ENCODE peak calls at places on chromosomes 2 and 18, in nine cellular contexts. R, Y, U, I, T, M, C, F and B are unnamed samples.

GRCh38 chr2:219362524-219363164 is 25.1 kb downstream of the DNPEP start:
- DNase-seq in R (no peak), Y (peak), U (peak), I (peak), T (peak), M (peak), C (no peak), F (peak), B (no peak)

GRCh38 chr2:9554841-9555337 is 741 bp downstream of the ADAM17 start:
- DNase-seq in R (no peak), Y (peak), U (peak), I (peak), T (peak), M (peak), C (peak), F (peak), B (peak)

GRCh38 chr2:120599656-120600055 is 136.0 kb upstream of the GLI2 start:
- DNase-seq in R (no peak), Y (no peak), U (no peak), I (no peak), T (no peak), M (no peak), C (no peak), F (no peak), B (no peak)

GRCh38 chr2:190858817-190859216 is 21.8 kb upstream of the GLS start:
- DNase-seq in R (no peak), Y (peak), U (peak), I (no peak), T (no peak), M (peak), C (no peak), F (no peak), B (no peak)

GRCh38 chr2:195613922-195614321 is 43.1 kb upstream of the SLC39A10 start:
- DNase-seq in R (no peak), Y (peak), U (peak), I (no peak), T (peak), M (peak), C (no peak), F (peak), B (no peak)

GRCh38 chr2:59804662-59805258 is 748.7 kb downstream of the BCL11A start:
- DNase-seq in R (no peak), Y (no peak), U (no peak), I (no peak), T (no peak), M (no peak), C (no peak), F (no peak), B (no peak)

GRCh38 chr2:222709191-222709891 is 37.9 kb downstream of the MOGAT1 start:
- DNase-seq in R (peak), Y (peak), U (peak), I (peak), T (peak), M (peak), C (no peak), F (no peak), B (no peak)

GRCh38 chr18:12391487-12392136 is 14.6 kb upstream of the AFG3L2 start:
- DNase-seq in R (peak), Y (peak), U (peak), I (peak), T (peak), M (peak), C (peak), F (no peak), B (peak)

GRCh38 chr2:174176898-174177297 is 71.4 kb downstream of the OLA1 start:
- DNase-seq in R (no peak), Y (no peak), U (peak), I (no peak), T (no peak), M (peak), C (no peak), F (no peak), B (no peak)

GRCh38 chr18:44709297-44710117 is 28.8 kb downstream of the SETBP1 start:
- DNase-seq in R (no peak), Y (no peak), U (peak), I (no peak), T (no peak), M (no peak), C (no peak), F (no peak), B (no peak)

GRCh38 chr2:125086313-125087184 is 1061.5 kb downstream of the CNTNAP5 start:
- DNase-seq in R (no peak), Y (no peak), U (no peak), I (no peak), T (no peak), M (no peak), C (no peak), F (no peak), B (no peak)

GRCh38 chr2:240383871-240384700 is 51.4 kb upstream of the GPC1 start:
- DNase-seq in R (no peak), Y (no peak), U (no peak), I (no peak), T (no peak), M (no peak), C (no peak), F (no peak), B (no peak)

GRCh38 chr18:22337311-22337710 is 80.4 kb downstream of the CTAGE1 start:
- DNase-seq in R (no peak), Y (peak), U (peak), I (peak), T (no peak), M (peak), C (no peak), F (no peak), B (no peak)

GRCh38 chr18:22337878-22338277 is 79.8 kb downstream of the CTAGE1 start:
- DNase-seq in R (no peak), Y (peak), U (no peak), I (no peak), T (no peak), M (no peak), C (no peak), F (no peak), B (no peak)

GRCh38 chr18:22336406-22336805 is 81.3 kb downstream of the CTAGE1 start:
- DNase-seq in R (no peak), Y (no peak), U (no peak), I (no peak), T (no peak), M (no peak), C (no peak), F (no peak), B (no peak)

GRCh38 chr18:22332590-22332989 is 85.1 kb downstream of the CTAGE1 start:
- DNase-seq in R (peak), Y (no peak), U (no peak), I (no peak), T (peak), M (no peak), C (no peak), F (no peak), B (peak)

DNA sequence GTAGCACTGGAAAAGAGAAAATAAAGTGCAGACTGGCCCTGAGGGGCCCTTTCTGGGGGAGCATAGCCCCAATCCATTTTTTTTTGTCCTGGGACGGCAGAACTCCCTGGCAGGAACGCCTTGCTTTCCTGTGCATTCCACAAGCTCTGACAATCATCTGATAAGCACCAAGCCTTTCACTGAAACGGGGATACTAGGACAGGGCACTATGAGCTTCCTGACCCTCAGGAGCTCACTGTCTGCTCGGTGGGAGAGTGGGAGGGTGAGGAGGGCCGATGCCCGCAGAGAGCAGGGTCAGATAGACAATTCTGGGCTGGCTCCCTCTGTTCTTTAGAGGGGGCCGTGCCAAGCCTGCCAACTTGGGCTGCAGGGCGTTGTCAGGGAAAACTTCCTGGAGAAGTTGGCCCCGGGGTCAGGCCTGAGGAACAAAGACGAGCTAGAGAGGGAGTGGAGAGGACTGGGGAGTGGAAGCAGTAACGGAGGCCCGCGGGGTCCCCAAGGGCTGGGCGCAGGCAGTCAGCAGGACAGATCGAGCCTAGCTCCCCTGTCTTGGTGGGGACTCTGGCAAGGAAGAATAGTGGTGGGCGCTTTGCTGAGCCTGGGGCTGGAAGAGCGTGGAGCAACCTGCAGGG is 82.0 kb downstream of the CTAGE1 start:
- DNase-seq in R (no peak), Y (no peak), U (no peak), I (no peak), T (no peak), M (no peak), C (no peak), F (no peak), B (no peak)
- H3K4me3 ChIP-seq in R (no peak), Y (no peak), U (no peak), I (no peak), T (no peak), M (no peak), C (no peak), F (no peak), B (no peak)

GRCh38 chr2:232876978-232877441 is 6.9 kb downstream of the SNORC start:
- DNase-seq in R (no peak), Y (no peak), U (no peak), I (no peak), T (no peak), M (no peak), C (no peak), F (no peak), B (no peak)

GRCh38 chr2:232873909-232874641 is 4.0 kb downstream of the SNORC start:
- DNase-seq in R (no peak), Y (no peak), U (no peak), I (no peak), T (peak), M (no peak), C (no peak), F (no peak), B (no peak)

GRCh38 chr2:232874677-232875223 is 4.7 kb downstream of the SNORC start:
- DNase-seq in R (no peak), Y (no peak), U (no peak), I (no peak), T (no peak), M (no peak), C (no peak), F (no peak), B (no peak)

GRCh38 chr2:232876071-232876977 is 6.3 kb downstream of the SNORC start:
- DNase-seq in R (peak), Y (no peak), U (no peak), I (no peak), T (peak), M (no peak), C (no peak), F (no peak), B (no peak)

GRCh38 chr2:232875256-232876070 is 5.4 kb downstream of the SNORC start:
- DNase-seq in R (peak), Y (no peak), U (no peak), I (no peak), T (peak), M (no peak), C (no peak), F (no peak), B (no peak)
- H3K4me3 ChIP-seq in R (peak), Y (no peak), U (no peak), I (no peak), T (peak), M (no peak), C (no peak), F (no peak), B (no peak)

GRCh38 chr2:66362651-66363050 is 72.3 kb upstream of the MEIS1 start:
- DNase-seq in R (no peak), Y (no peak), U (no peak), I (no peak), T (no peak), M (no peak), C (no peak), F (no peak), B (no peak)
- H3K4me3 ChIP-seq in R (no peak), Y (no peak), U (no peak), I (no peak), T (no peak), M (no peak), C (no peak), F (no peak), B (no peak)

GRCh38 chr2:42030829-42031228 is 17.0 kb upstream of the PKDCC start:
- DNase-seq in R (no peak), Y (no peak), U (no peak), I (no peak), T (no peak), M (no peak), C (no peak), F (no peak), B (no peak)

GRCh38 chr2:42030196-42030759 is 17.5 kb upstream of the PKDCC start:
- DNase-seq in R (peak), Y (no peak), U (no peak), I (no peak), T (no peak), M (no peak), C (no peak), F (no peak), B (no peak)

GRCh38 chr2:42032796-42033195 is 15.0 kb upstream of the PKDCC start:
- DNase-seq in R (peak), Y (no peak), U (no peak), I (no peak), T (no peak), M (no peak), C (no peak), F (no peak), B (no peak)

GRCh38 chr2:42031783-42032620 is 15.8 kb upstream of the PKDCC start:
- DNase-seq in R (peak), Y (no peak), U (no peak), I (no peak), T (no peak), M (no peak), C (no peak), F (no peak), B (no peak)

GRCh38 chr2:42031281-42031680 is 16.5 kb upstream of the PKDCC start:
- DNase-seq in R (no peak), Y (no peak), U (no peak), I (no peak), T (no peak), M (no peak), C (no peak), F (no peak), B (no peak)
- H3K4me3 ChIP-seq in R (no peak), Y (no peak), U (no peak), I (no peak), T (no peak), M (no peak), C (no peak), F (no peak), B (no peak)

DNA sequence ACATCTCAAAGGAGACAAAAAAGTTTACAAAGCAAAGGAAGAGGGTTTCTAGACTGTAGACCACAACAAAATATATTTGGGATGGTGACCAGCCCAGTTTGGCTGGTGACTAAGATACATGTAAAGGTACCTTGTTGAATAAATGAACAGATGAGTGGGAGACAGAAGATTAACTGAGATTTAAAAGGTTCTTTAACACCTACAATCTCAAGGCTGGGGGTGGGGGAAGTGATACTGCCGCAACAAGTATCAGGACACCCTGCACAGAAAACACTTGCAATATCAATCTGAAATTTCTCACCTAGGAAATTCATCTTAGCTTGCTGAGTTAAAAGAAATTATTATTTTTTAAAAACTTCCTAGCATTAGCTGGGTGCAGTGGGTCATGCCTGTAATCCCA is 8.3 kb downstream of the RNF149 start:
- DNase-seq in R (no peak), Y (no peak), U (no peak), I (no peak), T (no peak), M (no peak), C (no peak), F (no peak), B (no peak)
- H3K4me3 ChIP-seq in R (no peak), Y (no peak), U (no peak), I (no peak), T (no peak), M (no peak), C (no peak), F (no peak), B (no peak)